ENCODE peak calls at places on chromosomes 16 and 17, in eight cellular contexts. T is CD8-positive, alpha-beta memory T cell; S is lung; A is CD8-positive, alpha-beta T cell; B is RWPE1; Q is lower lobe of right lung; F is effector memory CD4-positive, alpha-beta T cell; V is prostate gland. R is an unnamed sample.
A peak's percentile ranks its signal among the peaks of the same experiment; 100 is the strongest.

GRCh38 chr17:38815576-38816193 is 9.4 kb downstream of the CWC25 start:
- DNase-seq in T (no peak), S (no peak), A (no peak), B (peak; percentile 45), Q (no peak), F (no peak), V (no peak), R (no peak)

GRCh38 chr17:14302421-14303099 is 1.7 kb downstream of the HS3ST3B1 start:
- DNase-seq in T (peak; percentile 74), S (peak; percentile 85), A (peak; percentile 68), B (peak; percentile 77), Q (peak; percentile 92), F (peak; percentile 66), V (peak; percentile 75), R (peak; percentile 92)

GRCh38 chr16:75483222-75483621 is 12.0 kb downstream of the CHST6 start:
- DNase-seq in T (no peak), S (no peak), A (no peak), B (peak; percentile 93), Q (no peak), F (no peak), V (peak; percentile 33), R (no peak)

GRCh38 chr16:11106726-11107125 is 149.3 kb downstream of the SOCS1 start:
- DNase-seq in T (no peak), S (no peak), A (no peak), B (no peak), Q (no peak), F (no peak), V (no peak), R (no peak)

GRCh38 chr17:62950067-62950466 is 16.0 kb upstream of the TANC2 start:
- DNase-seq in T (no peak), S (peak; percentile 72), A (no peak), B (peak; percentile 77), Q (peak; percentile 48), F (no peak), V (no peak), R (no peak)

GRCh38 chr17:50642071-50642721 is 7.5 kb downstream of the ABCC3 start:
- DNase-seq in T (no peak), S (no peak), A (no peak), B (no peak), Q (no peak), F (no peak), V (no peak), R (peak; percentile 27)

GRCh38 chr16:24071990-24072389 is 184.1 kb upstream of the CACNG3 start:
- DNase-seq in T (no peak), S (no peak), A (no peak), B (no peak), Q (no peak), F (no peak), V (no peak), R (no peak)

GRCh38 chr16:53876811-53877210 is 172.9 kb downstream of the FTO start:
- DNase-seq in T (no peak), S (no peak), A (no peak), B (no peak), Q (no peak), F (no peak), V (no peak), R (no peak)

GRCh38 chr17:7955414-7956042 is 23.5 kb downstream of the CNTROB start:
- DNase-seq in T (no peak), S (no peak), A (no peak), B (no peak), Q (no peak), F (no peak), V (no peak), R (no peak)

GRCh38 chr17:7961436-7961835 is 29.4 kb downstream of the CNTROB start:
- DNase-seq in T (no peak), S (no peak), A (no peak), B (no peak), Q (no peak), F (no peak), V (no peak), R (no peak)

GRCh38 chr17:7951143-7951792 is 19.3 kb downstream of the CNTROB start:
- DNase-seq in T (no peak), S (no peak), A (no peak), B (no peak), Q (no peak), F (no peak), V (no peak), R (no peak)

GRCh38 chr17:7959503-7960253 is 27.7 kb downstream of the CNTROB start:
- DNase-seq in T (no peak), S (peak; percentile 69), A (no peak), B (no peak), Q (no peak), F (no peak), V (peak; percentile 43), R (no peak)

GRCh38 chr17:7956208-7956965 is 24.4 kb downstream of the CNTROB start:
- DNase-seq in T (no peak), S (peak; percentile 65), A (no peak), B (no peak), Q (peak; percentile 67), F (no peak), V (no peak), R (no peak)
- H3K27ac ChIP-seq in T (no peak overlapping the region), S (no peak overlapping the region), A (no peak overlapping the region), B (no peak overlapping the region), Q (peak overlapping the region; percentile 47), F (no peak overlapping the region), V (no peak overlapping the region), R (no peak overlapping the region)

GRCh38 chr16:68643847-68644246 is 1.3 kb upstream of the CDH3 start:
- DNase-seq in T (no peak), S (no peak), A (no peak), B (no peak), Q (no peak), F (no peak), V (no peak), R (no peak)

GRCh38 chr16:68642047-68642435 is 3.1 kb upstream of the CDH3 start:
- DNase-seq in T (no peak), S (no peak), A (no peak), B (no peak), Q (no peak), F (no peak), V (no peak), R (no peak)

GRCh38 chr16:68644303-68644702 is 807 bp upstream of the CDH3 start:
- DNase-seq in T (no peak), S (no peak), A (no peak), B (no peak), Q (no peak), F (no peak), V (no peak), R (no peak)

GRCh38 chr16:68642436-68643064 is 2.6 kb upstream of the CDH3 start:
- DNase-seq in T (no peak), S (peak; percentile 67), A (no peak), B (no peak), Q (peak; percentile 76), F (no peak), V (no peak), R (no peak)

GRCh38 chr16:68643227-68643626 is 1.9 kb upstream of the CDH3 start:
- DNase-seq in T (no peak), S (no peak), A (no peak), B (no peak), Q (no peak), F (no peak), V (no peak), R (no peak)
- H3K27ac ChIP-seq in T (no peak overlapping the region), S (no peak overlapping the region), A (no peak overlapping the region), B (peak overlapping the region; percentile 82), Q (no peak overlapping the region), F (no peak overlapping the region), V (no peak overlapping the region), R (no peak overlapping the region)

GRCh38 chr17:27502526-27503324 is 46.5 kb downstream of the KSR1 start:
- DNase-seq in T (no peak), S (no peak), A (no peak), B (no peak), Q (no peak), F (no peak), V (no peak), R (no peak)

GRCh38 chr17:27498615-27499316 is 42.5 kb downstream of the KSR1 start:
- DNase-seq in T (no peak), S (no peak), A (no peak), B (no peak), Q (no peak), F (no peak), V (no peak), R (peak; percentile 9)

GRCh38 chr17:27497696-27498095 is 41.4 kb downstream of the KSR1 start:
- DNase-seq in T (no peak), S (no peak), A (no peak), B (peak; percentile 67), Q (no peak), F (no peak), V (peak; percentile 81), R (peak; percentile 28)

GRCh38 chr17:27496971-27497370 is 40.7 kb downstream of the KSR1 start:
- DNase-seq in T (no peak), S (no peak), A (no peak), B (no peak), Q (no peak), F (no peak), V (no peak), R (no peak)

DNA sequence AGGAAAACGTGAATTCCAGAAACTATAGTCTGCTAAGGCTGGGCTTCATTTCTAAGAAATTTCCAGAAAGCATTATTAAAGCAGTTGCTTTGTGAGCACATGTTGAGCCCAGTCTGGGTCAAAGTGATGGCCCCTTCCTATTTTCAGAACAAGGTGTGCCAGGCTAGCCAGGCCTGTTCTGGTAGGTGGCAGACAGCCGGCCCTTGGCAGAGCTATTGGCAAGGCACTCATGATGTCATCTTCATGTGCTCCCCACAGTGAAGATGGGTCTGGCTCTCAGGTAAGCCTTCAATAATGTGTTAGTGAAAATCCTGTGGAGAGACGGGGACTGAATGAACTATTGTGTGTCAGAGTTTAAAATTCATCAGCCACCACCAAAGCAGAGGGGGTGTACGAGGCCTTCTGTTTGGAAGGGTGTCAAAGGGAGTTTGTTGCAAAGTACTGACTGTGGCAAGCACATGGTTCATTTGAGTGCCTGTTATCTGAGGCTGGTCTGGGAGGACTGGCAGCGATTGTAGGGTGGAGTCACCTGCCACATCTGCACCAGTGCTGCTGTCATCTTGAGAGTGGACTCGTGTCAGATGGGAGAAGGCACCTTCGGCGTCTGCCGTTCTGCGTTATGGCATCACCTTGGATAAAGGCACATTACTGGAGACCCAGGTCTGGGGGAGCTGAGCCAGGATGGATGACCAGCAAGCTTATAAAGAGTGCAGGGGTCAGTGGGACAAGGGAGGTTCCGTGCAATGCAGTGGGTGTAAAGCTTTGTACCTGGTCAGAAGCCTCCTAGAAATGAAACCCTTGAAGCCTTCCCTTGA is 43.4 kb downstream of the KSR1 start:
- DNase-seq in T (no peak), S (no peak), A (no peak), B (no peak), Q (no peak), F (no peak), V (no peak), R (no peak)
- H3K27ac ChIP-seq in T (no peak overlapping the region), S (no peak overlapping the region), A (no peak overlapping the region), B (no peak overlapping the region), Q (no peak overlapping the region), F (no peak overlapping the region), V (no peak overlapping the region), R (no peak overlapping the region)

GRCh38 chr16:88455610-88456355 is 2.7 kb downstream of the ZFPM1 start:
- DNase-seq in T (peak; percentile 69), S (peak; percentile 43), A (no peak), B (peak; percentile 55), Q (no peak), F (peak; percentile 68), V (no peak), R (peak; percentile 67)

GRCh38 chr16:88453217-88453531 is at the start of gene ZFPM1:
- DNase-seq in T (no peak), S (no peak), A (no peak), B (no peak), Q (no peak), F (no peak), V (no peak), R (no peak)

GRCh38 chr16:88453621-88454314 is 688 bp downstream of the ZFPM1 start:
- DNase-seq in T (no peak), S (no peak), A (no peak), B (peak; percentile 30), Q (no peak), F (no peak), V (no peak), R (no peak)

GRCh38 chr16:88452485-88453216 is 429 bp upstream of the ZFPM1 start:
- DNase-seq in T (peak; percentile 100), S (peak; percentile 96), A (peak; percentile 98), B (peak; percentile 95), Q (peak; percentile 99), F (peak; percentile 98), V (peak; percentile 96), R (peak; percentile 99)

DNA sequence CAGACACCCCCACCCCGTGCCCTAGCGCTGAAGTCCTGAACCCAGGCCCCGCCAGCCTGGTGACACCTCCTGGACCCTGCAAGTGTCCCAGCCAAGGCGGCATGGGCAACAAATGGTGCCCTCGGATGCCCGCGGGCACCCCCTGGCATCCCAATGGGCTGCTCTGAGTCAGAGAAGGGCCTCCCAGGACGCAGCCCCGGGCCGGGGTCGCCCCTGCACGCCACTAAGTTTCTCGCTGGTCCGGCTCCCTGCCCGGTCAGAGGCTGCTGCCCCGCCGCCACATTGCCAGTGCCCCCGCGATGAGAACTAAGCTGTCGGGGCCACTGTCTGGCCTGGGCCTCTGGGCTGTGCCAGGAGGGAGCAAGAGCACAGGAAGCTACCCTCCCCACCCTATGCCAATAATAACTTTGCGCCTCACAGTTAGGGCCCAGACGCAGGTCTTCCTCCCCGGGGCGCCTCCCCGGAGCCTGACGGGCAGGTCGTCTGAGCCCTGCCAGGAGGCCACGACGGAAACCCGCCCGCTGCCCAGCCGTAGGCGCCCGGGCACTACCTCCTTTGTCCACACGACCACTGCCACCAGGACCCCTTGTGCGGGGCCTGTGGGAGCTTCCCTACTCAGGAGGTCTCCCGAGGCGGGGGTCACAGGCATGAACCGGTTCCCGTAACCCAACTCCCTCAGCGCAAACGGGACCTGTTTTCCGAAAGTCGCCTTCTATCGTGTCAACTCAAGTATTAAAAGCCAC is 1.4 kb downstream of the ZFPM1 start:
- DNase-seq in T (peak; percentile 21), S (no peak), A (no peak), B (peak; percentile 30), Q (no peak), F (no peak), V (no peak), R (peak; percentile 79)
- H3K27ac ChIP-seq in T (peak overlapping the region; percentile 83), S (no peak overlapping the region), A (peak overlapping the region; percentile 57), B (peak overlapping the region; percentile 80), Q (peak overlapping the region; percentile 64), F (peak overlapping the region; percentile 73), V (peak overlapping the region; percentile 86), R (peak overlapping the region; percentile 66)